ENCODE peak calls at places on chromosomes 13 and 19, in four cellular contexts. G is tibial nerve, B is K562, Q is stomach. Z is an unnamed sample.

GRCh38 chr13:34156841-34157365 is 339.0 kb downstream of the RFC3 start:
- DNase-seq in G (peak), B (no peak), Q (peak), Z (peak)

GRCh38 chr13:53068841-53069520 is 40.4 kb downstream of the OLFM4 start:
- DNase-seq in G (peak), B (no peak), Q (no peak), Z (no peak)

GRCh38 chr13:60759499-60759898 is 362.5 kb downstream of the TDRD3 start:
- DNase-seq in G (no peak), B (no peak), Q (peak), Z (no peak)

GRCh38 chr13:106523566-106523965 is 11.9 kb downstream of the EFNB2 start:
- DNase-seq in G (no peak), B (no peak), Q (no peak), Z (no peak)

GRCh38 chr19:38093587-38093986 is 130.4 kb downstream of the DPF1 start:
- DNase-seq in G (no peak), B (no peak), Q (no peak), Z (no peak)

GRCh38 chr19:28289294-28290063 is 923.5 kb downstream of the UQCRFS1 start:
- DNase-seq in G (no peak), B (no peak), Q (no peak), Z (peak)

GRCh38 chr13:20814224-20814910 is 40.6 kb upstream of the EEF1AKMT1 start:
- DNase-seq in G (peak), B (no peak), Q (peak), Z (peak)

GRCh38 chr19:16571689-16572331 is 405 bp downstream of the SLC35E1 start:
- DNase-seq in G (no peak), B (no peak), Q (peak), Z (peak)

GRCh38 chr19:22144394-22144793 is 52.4 kb downstream of the ZNF676 start:
- DNase-seq in G (no peak), B (peak), Q (no peak), Z (no peak)

GRCh38 chr19:55368701-55369563 is 1.3 kb downstream of the IL11 start:
- DNase-seq in G (no peak), B (peak), Q (no peak), Z (no peak)

GRCh38 chr19:50980203-50980602 is 3.5 kb downstream of the KLK7 start:
- DNase-seq in G (no peak), B (no peak), Q (no peak), Z (no peak)

GRCh38 chr13:43044720-43045301 is 21.4 kb downstream of the DNAJC15 start:
- DNase-seq in G (no peak), B (no peak), Q (no peak), Z (no peak)

GRCh38 chr13:26423634-26424033 is 133.8 kb upstream of the WASF3 start:
- DNase-seq in G (no peak), B (no peak), Q (no peak), Z (peak)

GRCh38 chr13:85698236-85698635 is 101.0 kb downstream of the SLITRK6 start:
- DNase-seq in G (no peak), B (no peak), Q (no peak), Z (no peak)

GRCh38 chr13:27830010-27830409 is 37.7 kb downstream of the GSX1 start:
- DNase-seq in G (no peak), B (peak), Q (peak), Z (peak)

GRCh38 chr19:16295071-16295470 is 29.6 kb upstream of the KLF2 start:
- DNase-seq in G (no peak), B (no peak), Q (no peak), Z (no peak)

GRCh38 chr13:39515231-39515630 is 87.8 kb downstream of the LHFPL6 start:
- DNase-seq in G (no peak), B (no peak), Q (no peak), Z (no peak)

GRCh38 chr13:39501711-39502324 is 101.2 kb downstream of the LHFPL6 start:
- DNase-seq in G (no peak), B (no peak), Q (no peak), Z (no peak)

GRCh38 chr13:99974939-99975561 is 3.5 kb upstream of the ZIC5 start:
- DNase-seq in G (no peak), B (no peak), Q (peak), Z (no peak)

GRCh38 chr19:5407356-5407755 is 47.9 kb upstream of the ZNRF4 start:
- DNase-seq in G (no peak), B (peak), Q (no peak), Z (no peak)

GRCh38 chr13:29362849-29363604 is 232.5 kb downstream of the SLC7A1 start:
- DNase-seq in G (no peak), B (peak), Q (peak), Z (peak)

GRCh38 chr19:49338691-49339363 is 3.6 kb downstream of the CD37 start:
- DNase-seq in G (peak), B (peak), Q (peak), Z (peak)

GRCh38 chr13:65917731-65918130 is 1312.4 kb downstream of the PCDH9 start:
- DNase-seq in G (no peak), B (no peak), Q (no peak), Z (no peak)

GRCh38 chr19:14735915-14736314 is 42.4 kb downstream of the ADGRE2 start:
- DNase-seq in G (no peak), B (no peak), Q (no peak), Z (no peak)

GRCh38 chr13:35833571-35834305 is 297.4 kb downstream of the DCLK1 start:
- DNase-seq in G (no peak), B (no peak), Q (no peak), Z (no peak)

GRCh38 chr19:10505583-10506229 is 2.5 kb upstream of the KEAP1 start:
- DNase-seq in G (peak), B (peak), Q (peak), Z (peak)

GRCh38 chr19:42282810-42283247 is 13.8 kb downstream of the CIC start:
- DNase-seq in G (no peak), B (no peak), Q (no peak), Z (no peak)
- H3K4me3 ChIP-seq in G (no peak), B (peak), Q (peak), Z (peak)

DNA sequence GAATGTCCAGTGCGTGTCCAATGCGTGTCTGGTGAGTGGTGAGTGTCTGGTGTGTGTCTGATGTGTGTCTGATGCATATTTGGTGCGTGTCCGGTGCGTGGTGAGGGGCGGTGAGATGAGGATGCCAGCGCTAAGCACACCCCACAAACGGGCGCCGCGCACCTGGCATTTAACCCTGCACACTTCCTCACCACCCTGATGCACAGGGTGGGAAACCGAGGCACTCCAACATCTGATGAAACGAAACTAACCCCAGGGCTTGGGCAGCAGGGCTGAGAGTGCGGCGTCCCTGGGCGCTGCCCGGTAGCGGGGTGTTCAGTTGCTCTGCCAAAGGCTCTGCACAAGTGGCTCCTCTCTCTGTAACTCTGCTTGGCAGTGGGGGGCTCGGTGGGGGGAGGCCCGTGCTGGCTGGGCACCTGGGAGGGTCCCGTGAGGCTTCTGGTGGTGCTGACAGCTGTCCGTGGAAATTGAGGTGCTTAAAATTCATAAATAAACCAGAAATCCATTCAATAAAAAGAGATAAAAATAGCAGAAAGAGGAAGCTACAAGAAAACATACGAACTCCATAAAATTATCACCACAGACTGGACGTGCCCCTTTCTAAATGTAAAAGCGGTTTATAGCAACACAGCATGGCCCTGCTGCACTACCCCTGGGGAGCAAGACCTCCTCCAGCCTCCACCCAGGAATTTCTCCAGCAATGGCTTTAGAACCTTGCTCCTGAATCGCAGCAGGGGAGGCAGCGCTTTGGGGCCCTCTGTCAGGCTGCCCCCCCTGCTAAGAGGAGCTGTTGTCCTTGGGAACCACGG is 76.0 kb downstream of the RASA3 start:
- DNase-seq in G (no peak), B (no peak), Q (no peak), Z (no peak)
- TF ChIP-seq EP300 in G (no peak), B (no peak), Q (no peak), Z (no peak)

GRCh38 chr19:18433735-18434398 is 4.1 kb downstream of the ISYNA1 start:
- DNase-seq in G (no peak), B (peak), Q (no peak), Z (no peak)
- H3K4me3 ChIP-seq in G (no peak), B (peak), Q (peak), Z (peak)

DNA sequence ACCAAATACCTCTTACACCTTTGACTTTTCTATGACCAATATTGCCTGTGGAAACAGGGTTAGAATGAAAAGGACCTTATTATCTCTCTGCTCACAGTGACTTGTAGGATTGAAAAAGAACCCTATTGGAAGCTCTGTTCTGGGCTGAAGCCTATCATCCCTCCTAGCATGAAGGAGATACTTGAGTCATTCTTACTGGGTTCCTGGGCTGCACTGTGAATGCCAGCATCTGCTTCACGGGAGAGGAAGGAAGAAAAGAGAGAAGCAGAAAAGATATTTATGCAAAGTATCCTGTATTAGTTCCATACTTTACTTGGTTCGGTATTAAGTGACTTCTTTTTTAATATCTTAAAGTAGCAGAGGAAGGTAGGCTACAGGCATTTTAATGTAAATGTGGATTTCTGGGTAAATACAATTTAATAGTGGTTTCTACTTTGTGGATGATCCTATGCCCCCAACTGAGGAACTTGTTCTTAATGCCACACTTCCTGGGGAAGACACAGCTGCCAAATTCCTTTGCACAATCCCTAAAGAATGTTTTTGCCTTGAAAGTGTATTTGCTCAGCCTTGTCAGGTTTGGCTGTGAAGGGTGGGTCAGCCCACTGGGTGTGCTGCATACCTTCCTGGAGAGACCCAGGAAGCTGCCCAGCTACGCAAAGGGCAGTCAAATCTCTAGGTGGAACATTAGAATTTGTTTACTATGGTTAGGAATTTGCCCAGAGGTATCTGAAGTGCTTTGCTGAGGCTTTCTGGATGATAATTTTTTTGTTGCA is 13.7 kb upstream of the SCEL start:
- DNase-seq in G (no peak), B (no peak), Q (peak), Z (no peak)
- TF ChIP-seq EP300 in G (no peak), B (no peak), Q (no peak), Z (no peak)

GRCh38 chr13:50128406-50129048 is 113.3 kb downstream of the KCNRG start:
- DNase-seq in G (no peak), B (no peak), Q (no peak), Z (no peak)

GRCh38 chr13:50127726-50128291 is 112.6 kb downstream of the KCNRG start:
- DNase-seq in G (no peak), B (no peak), Q (no peak), Z (no peak)

GRCh38 chr13:50129923-50130685 is 114.9 kb downstream of the KCNRG start:
- DNase-seq in G (peak), B (no peak), Q (no peak), Z (peak)

GRCh38 chr13:50130686-50131051 is 115.4 kb downstream of the KCNRG start:
- DNase-seq in G (no peak), B (no peak), Q (no peak), Z (peak)

DNA sequence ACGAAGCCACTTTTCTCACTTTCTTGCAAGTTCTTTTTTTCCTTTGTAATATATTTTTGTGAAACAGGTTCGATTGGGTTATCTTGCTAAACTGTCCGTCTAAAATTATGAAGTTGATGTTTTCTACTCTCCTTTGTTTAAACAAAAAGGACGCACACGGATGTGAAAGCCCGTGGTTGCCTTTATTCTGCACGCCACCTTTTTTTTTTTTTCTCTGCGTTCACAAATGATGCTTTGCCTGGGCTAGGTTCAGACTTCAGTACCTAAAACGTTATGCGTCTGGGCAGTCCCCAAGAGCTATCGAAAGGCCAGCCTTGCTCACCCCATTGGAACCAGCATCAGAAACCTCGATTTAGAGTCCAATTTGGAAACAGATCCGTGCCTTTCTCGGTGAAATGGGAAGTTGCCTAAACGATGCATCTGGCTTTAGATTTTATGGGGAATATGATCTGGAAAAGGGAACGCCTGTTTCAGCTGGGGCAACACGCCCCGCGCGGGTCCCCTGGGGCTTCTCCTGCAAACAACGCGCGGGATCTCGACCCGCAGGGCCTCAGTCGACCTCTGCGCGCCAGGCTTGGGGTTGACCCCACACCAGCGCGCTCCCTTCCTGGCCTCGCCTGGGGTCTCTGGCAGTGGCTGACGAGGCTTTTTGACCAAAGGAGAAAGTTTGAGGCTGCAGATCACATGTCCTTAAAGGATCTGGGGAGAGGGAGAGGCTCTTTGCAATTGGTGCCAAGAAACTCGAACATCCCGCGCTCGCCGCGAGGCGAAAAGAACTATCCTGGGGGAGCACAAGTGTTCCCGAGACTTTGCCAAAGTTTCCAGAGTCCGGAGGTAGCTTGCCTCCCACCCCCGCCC is 114.0 kb downstream of the KCNRG start:
- DNase-seq in G (peak), B (no peak), Q (no peak), Z (no peak)
- H3K4me3 ChIP-seq in G (peak), B (no peak), Q (peak), Z (peak)

GRCh38 chr19:3725640-3726310 is 17.6 kb downstream of the TJP3 start:
- DNase-seq in G (no peak), B (no peak), Q (peak), Z (peak)
- TF ChIP-seq EP300 in G (no peak), B (no peak), Q (no peak), Z (no peak)

GRCh38 chr13:62331384-62331783 is 915.7 kb upstream of the PCDH20 start:
- DNase-seq in G (no peak), B (no peak), Q (no peak), Z (no peak)

GRCh38 chr13:62336507-62336906 is 920.9 kb upstream of the PCDH20 start:
- DNase-seq in G (no peak), B (no peak), Q (no peak), Z (no peak)

GRCh38 chr13:62333466-62333865 is 917.8 kb upstream of the PCDH20 start:
- DNase-seq in G (no peak), B (no peak), Q (no peak), Z (no peak)

DNA sequence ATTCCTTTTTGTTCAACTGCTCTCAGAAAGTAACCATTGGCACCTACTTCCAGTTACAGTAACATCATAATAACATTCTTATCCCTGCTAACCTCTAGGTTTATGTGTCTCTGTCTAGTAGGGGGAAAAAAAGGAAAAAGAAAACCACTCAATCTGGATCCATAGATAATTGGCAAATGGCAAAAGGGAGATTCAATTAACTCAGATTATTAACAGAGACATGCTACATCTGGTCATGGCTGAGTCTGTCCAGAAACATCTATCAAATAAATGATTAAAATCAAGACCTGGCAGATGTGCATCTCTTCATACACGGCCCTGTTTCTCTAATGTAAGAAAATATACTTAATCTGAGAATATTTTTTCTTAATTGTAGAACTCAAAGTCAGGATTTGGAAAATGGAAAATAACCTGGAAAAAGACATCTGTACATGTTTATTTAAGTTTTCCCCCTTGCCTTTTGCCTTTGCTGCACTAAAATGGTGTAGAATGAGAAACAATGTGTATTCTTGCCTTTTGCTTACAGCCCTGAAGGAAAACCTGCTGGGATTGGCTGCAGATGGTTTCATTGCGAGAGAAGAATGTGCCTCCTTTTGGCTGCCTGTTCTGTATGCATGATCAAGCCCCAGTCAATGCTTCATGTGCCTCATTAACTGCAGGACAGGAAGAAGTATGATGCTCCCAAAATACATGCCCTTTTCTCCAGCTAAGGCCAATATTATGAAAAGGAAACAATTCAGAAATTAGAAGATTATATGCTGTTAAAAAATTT is 921.6 kb upstream of the PCDH20 start:
- DNase-seq in G (no peak), B (no peak), Q (no peak), Z (no peak)
- H3K4me3 ChIP-seq in G (no peak), B (no peak), Q (no peak), Z (no peak)